ENCODE peak calls at places on chromosomes 4 and X, in five cellular contexts. J is esophagus muscularis mucosa, Q is Panc1, S is NT2/D1, K is fibroblast of lung. Z is an unnamed sample. For H3K9me3, the result is how much of the 10 kb centered on the place peaks cover.

GRCh38 chrX:31499120-31499519 is 427.3 kb upstream of the FTHL17 start:
- DNase-seq in J (no peak), Q (no peak), S (no peak), K (peak), Z (no peak)

GRCh38 chrX:53452812-53453211 is 18.6 kb upstream of the HSD17B10 start:
- DNase-seq in J (no peak), Q (no peak), S (no peak), K (no peak), Z (no peak)

GRCh38 chrX:107768051-107768450 is 7.5 kb downstream of the TSC22D3 start:
- DNase-seq in J (no peak), Q (no peak), S (no peak), K (no peak), Z (no peak)

GRCh38 chr4:25103423-25103822 is 56.8 kb downstream of the SEPSECS start:
- DNase-seq in J (peak), Q (no peak), S (no peak), K (no peak), Z (no peak)

GRCh38 chr4:134668237-134668636 is 466.6 kb upstream of the PABPC4L start:
- DNase-seq in J (no peak), Q (no peak), S (no peak), K (peak), Z (no peak)

GRCh38 chr4:102620697-102621497 is 119.7 kb downstream of the NFKB1 start:
- DNase-seq in J (no peak), Q (peak), S (no peak), K (peak), Z (no peak)

GRCh38 chr4:87884976-87885574 is 52.3 kb downstream of the MEPE start:
- DNase-seq in J (no peak), Q (no peak), S (no peak), K (no peak), Z (no peak)

GRCh38 chr4:153089781-153090180 is 114.5 kb upstream of the TRIM2 start:
- DNase-seq in J (no peak), Q (no peak), S (no peak), K (no peak), Z (no peak)

GRCh38 chrX:120213438-120214265 is 37.0 kb upstream of the ZBTB33 start:
- DNase-seq in J (no peak), Q (peak), S (peak), K (peak), Z (no peak)

GRCh38 chr4:26288308-26288982 is 32.4 kb upstream of the RBPJ start:
- DNase-seq in J (no peak), Q (peak), S (no peak), K (peak), Z (no peak)

GRCh38 chrX:44317196-44317595 is 26.3 kb downstream of the EFHC2 start:
- DNase-seq in J (no peak), Q (no peak), S (no peak), K (no peak), Z (no peak)

GRCh38 chrX:33252306-33252825 is 41.0 kb upstream of the DMD start:
- DNase-seq in J (no peak), Q (no peak), S (peak), K (peak), Z (no peak)

GRCh38 chr4:37644962-37645361 is 41.2 kb downstream of the RELL1 start:
- DNase-seq in J (no peak), Q (no peak), S (no peak), K (peak), Z (no peak)

GRCh38 chr4:126955292-126956191 is 677.2 kb upstream of the INTU start:
- DNase-seq in J (no peak), Q (no peak), S (no peak), K (no peak), Z (no peak)

GRCh38 chr4:17526695-17527477 is 11.9 kb downstream of the CLRN2 start:
- DNase-seq in J (no peak), Q (no peak), S (no peak), K (peak), Z (no peak)

GRCh38 chrX:153319295-153319694 is 2.3 kb downstream of the PNMA6F start:
- DNase-seq in J (no peak), Q (no peak), S (no peak), K (no peak), Z (no peak)

GRCh38 chrX:77875372-77875771 is 19.9 kb downstream of the MAGT1 start:
- DNase-seq in J (no peak), Q (no peak), S (no peak), K (no peak), Z (no peak)

GRCh38 chrX:13646154-13646549 is 6.8 kb upstream of the TCEANC start:
- DNase-seq in J (no peak), Q (no peak), S (peak), K (peak), Z (no peak)

GRCh38 chrX:154486396-154487207 is at the start of gene UBL4A:
- DNase-seq in J (no peak), Q (no peak), S (no peak), K (no peak), Z (no peak)

GRCh38 chrX:154484255-154485149 is 1.9 kb downstream of the UBL4A start:
- DNase-seq in J (no peak), Q (no peak), S (no peak), K (no peak), Z (no peak)

GRCh38 chrX:154483325-154483724 is 3.1 kb downstream of the UBL4A start:
- DNase-seq in J (no peak), Q (no peak), S (no peak), K (no peak), Z (no peak)

GRCh38 chrX:154486052-154486395 is 391 bp downstream of the UBL4A start:
- DNase-seq in J (no peak), Q (no peak), S (no peak), K (no peak), Z (no peak)

GRCh38 chrX:154485150-154486051 is 1.0 kb downstream of the UBL4A start:
- DNase-seq in J (no peak), Q (no peak), S (no peak), K (no peak), Z (no peak)
- H3K9me3 ChIP-seq in J (under half), Q (under half), S (under half), K (under half), Z (under half)

GRCh38 chr4:14893713-14894112 is 108.6 kb upstream of the CPEB2 start:
- DNase-seq in J (no peak), Q (no peak), S (no peak), K (no peak), Z (no peak)
- H3K9me3 ChIP-seq in J (under half), Q (under half), S (under half), K (under half), Z (under half)

GRCh38 chr4:98505991-98506390 is 152.4 kb downstream of the TSPAN5 start:
- DNase-seq in J (no peak), Q (no peak), S (no peak), K (no peak), Z (no peak)

GRCh38 chr4:98504091-98504490 is 154.3 kb downstream of the TSPAN5 start:
- DNase-seq in J (no peak), Q (no peak), S (no peak), K (no peak), Z (no peak)

GRCh38 chr4:98502624-98503023 is 155.8 kb downstream of the TSPAN5 start:
- DNase-seq in J (no peak), Q (no peak), S (no peak), K (no peak), Z (no peak)

GRCh38 chr4:98498774-98499173 is 159.6 kb downstream of the TSPAN5 start:
- DNase-seq in J (no peak), Q (no peak), S (no peak), K (no peak), Z (no peak)

DNA sequence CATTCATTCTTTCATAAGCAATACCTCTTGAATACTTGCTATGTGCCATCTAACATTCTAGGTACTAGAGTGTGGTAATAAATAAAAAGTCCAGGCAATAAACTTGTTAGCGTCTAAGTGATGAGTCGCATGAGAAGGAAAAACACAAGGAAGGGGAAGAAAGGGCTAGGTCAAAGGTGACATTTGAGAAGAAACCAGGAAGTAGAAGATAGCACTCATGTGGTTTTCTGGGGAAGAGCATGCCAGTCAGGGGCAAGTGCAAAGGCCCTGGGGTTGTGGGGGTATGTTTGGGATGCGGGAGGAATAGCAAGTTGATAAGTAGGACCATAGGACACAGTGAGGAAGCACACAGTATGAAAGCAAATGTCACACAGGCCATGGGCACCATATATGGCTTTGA is 157.0 kb downstream of the TSPAN5 start:
- DNase-seq in J (no peak), Q (no peak), S (no peak), K (no peak), Z (no peak)
- H3K9me3 ChIP-seq in J (under half), Q (under half), S (under half), K (under half), Z (under half)

DNA sequence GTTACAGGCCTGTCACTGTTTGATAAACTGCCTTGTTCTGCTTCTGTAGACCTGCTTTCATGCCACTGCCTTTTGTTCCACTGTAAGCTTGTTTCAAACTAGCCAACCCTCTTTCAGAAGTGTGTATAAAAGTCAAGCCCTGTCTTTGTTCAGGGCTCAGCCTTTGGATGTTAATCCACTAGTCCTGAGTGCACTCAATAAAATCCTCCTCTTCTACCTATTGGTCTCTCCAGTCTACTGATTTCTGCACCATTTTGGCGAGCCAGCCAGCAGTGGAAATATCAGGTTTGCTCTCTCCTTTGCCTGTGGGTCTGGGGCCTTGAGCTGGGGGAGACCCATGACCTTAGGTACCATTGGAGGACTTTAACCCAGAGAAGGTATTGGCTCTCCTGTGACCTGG is 901.6 kb upstream of the NDST4 start:
- DNase-seq in J (no peak), Q (no peak), S (no peak), K (no peak), Z (no peak)
- H3K9me3 ChIP-seq in J (under half), Q (under half), S (under half), K (under half), Z (half or more)

DNA sequence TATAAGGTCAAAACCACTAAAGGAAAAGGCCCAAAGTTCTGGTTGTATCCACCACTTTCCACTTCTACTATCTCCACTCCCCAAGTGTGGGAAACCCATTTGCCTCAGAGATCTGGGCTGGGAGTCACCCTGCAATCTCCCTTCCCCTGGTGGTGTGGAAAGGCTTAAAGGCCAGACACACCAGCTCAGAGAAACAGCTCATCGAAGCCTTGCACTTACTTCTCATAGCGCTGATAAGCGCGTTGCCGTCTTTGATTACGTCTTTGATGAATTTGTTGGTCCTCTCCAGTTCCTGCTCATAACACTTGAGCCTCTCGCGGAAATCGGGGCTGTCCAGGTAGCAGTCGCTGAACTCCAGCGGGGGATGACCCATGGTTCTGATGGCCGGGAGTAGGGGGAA is 647 bp downstream of the OPHN1 start:
- DNase-seq in J (no peak), Q (no peak), S (no peak), K (peak), Z (no peak)
- H3K9me3 ChIP-seq in J (under half), Q (under half), S (under half), K (under half), Z (under half)

GRCh38 chr4:183329244-183329643 is 7.0 kb upstream of the CLDN24 start:
- DNase-seq in J (no peak), Q (no peak), S (no peak), K (no peak), Z (no peak)

GRCh38 chr4:183329954-183330742 is 7.9 kb upstream of the CLDN24 start:
- DNase-seq in J (no peak), Q (no peak), S (no peak), K (no peak), Z (no peak)

GRCh38 chr4:183327827-183328226 is 5.6 kb upstream of the CLDN24 start:
- DNase-seq in J (no peak), Q (no peak), S (no peak), K (no peak), Z (no peak)

GRCh38 chr4:183326853-183327252 is 4.6 kb upstream of the CLDN24 start:
- DNase-seq in J (no peak), Q (no peak), S (no peak), K (no peak), Z (no peak)

DNA sequence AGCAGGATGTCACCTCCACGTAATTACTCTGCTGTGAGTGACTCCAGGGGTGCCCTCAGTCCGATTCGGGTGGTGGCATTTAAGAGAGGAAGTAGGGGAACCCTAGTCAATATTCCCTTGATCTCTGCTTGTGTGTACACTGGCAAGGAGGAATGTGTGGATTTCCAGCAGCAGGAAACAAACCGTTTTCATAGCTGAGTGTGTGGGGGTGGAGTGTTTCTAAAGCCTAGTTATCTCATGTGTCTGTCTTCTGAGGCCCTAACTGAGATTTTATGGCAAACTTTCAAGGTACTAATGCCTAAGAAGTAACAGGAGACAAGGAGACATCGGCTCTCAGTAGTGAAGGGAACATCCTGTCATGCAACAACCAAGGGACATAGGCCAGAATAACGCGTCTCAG is 6.6 kb upstream of the CLDN24 start:
- DNase-seq in J (no peak), Q (no peak), S (no peak), K (no peak), Z (no peak)
- H3K9me3 ChIP-seq in J (under half), Q (under half), S (under half), K (under half), Z (under half)

GRCh38 chrX:63470506-63470905 is 119.4 kb upstream of the SPIN4 start:
- DNase-seq in J (no peak), Q (no peak), S (peak), K (no peak), Z (no peak)
- H3K9me3 ChIP-seq in J (under half), Q (under half), S (half or more), K (under half), Z (under half)

Z was measured in esophagus squamous epithelium.